ENCODE peak calls at places on chromosomes 11 and 22, in seven cellular contexts. V is AG09309, X is RWPE1, Z is NCI-H524 treated with DMSO at 0.1 percent for 48 hours, N is hypothalamus, S is endodermal cell, Y is NCI-H2081. W is an unnamed sample.
A peak's percentile ranks its signal among the peaks of the same experiment; 100 is the strongest.

GRCh38 chr22:48488149-48488551 is 1339.5 kb downstream of the BRD1 start:
- DNase-seq in V (no peak), X (no peak), Z (no peak), N (no peak), S (no peak), Y (no peak), W (no peak)

GRCh38 chr11:61688368-61689163 is 8.4 kb downstream of the DAGLA start:
- DNase-seq in V (peak; percentile 34), X (peak; percentile 34), Z (no peak), N (no peak), S (peak; percentile 48), Y (no peak), W (no peak)

GRCh38 chr11:31643831-31644230 is 134.3 kb downstream of the ELP4 start:
- DNase-seq in V (peak; percentile 21), X (peak; percentile 4), Z (peak; percentile 83), N (no peak), S (no peak), Y (peak; percentile 17), W (no peak)

GRCh38 chr11:2793781-2794418 is 91.7 kb downstream of the CDKN1C start:
- DNase-seq in V (no peak), X (no peak), Z (no peak), N (no peak), S (peak; percentile 27), Y (no peak), W (no peak)

GRCh38 chr22:30434775-30435315 is 9.3 kb downstream of the MTFP1 start:
- DNase-seq in V (no peak), X (no peak), Z (no peak), N (no peak), S (no peak), Y (no peak), W (no peak)

GRCh38 chr11:116171271-116172140 is 601.3 kb downstream of the BUD13 start:
- DNase-seq in V (no peak), X (no peak), Z (no peak), N (no peak), S (peak; percentile 43), Y (no peak), W (no peak)

GRCh38 chr11:34366522-34366921 is 8.7 kb upstream of the ABTB2 start:
- DNase-seq in V (no peak), X (no peak), Z (no peak), N (no peak), S (peak; percentile 51), Y (no peak), W (no peak)

GRCh38 chr11:66327171-66328035 is 8.8 kb downstream of the RIN1 start:
- DNase-seq in V (no peak), X (peak; percentile 54), Z (no peak), N (no peak), S (no peak), Y (no peak), W (no peak)

GRCh38 chr11:2837096-2837601 is 48.4 kb downstream of the CDKN1C start:
- DNase-seq in V (no peak), X (peak; percentile 12), Z (no peak), N (no peak), S (peak; percentile 85), Y (no peak), W (no peak)

GRCh38 chr11:3164540-3165151 is 464 bp downstream of the OSBPL5 start:
- DNase-seq in V (no peak), X (no peak), Z (no peak), N (no peak), S (peak; percentile 71), Y (no peak), W (no peak)

GRCh38 chr22:30947163-30947820 is 21.3 kb downstream of the MORC2 start:
- DNase-seq in V (no peak), X (peak; percentile 22), Z (no peak), N (peak; percentile 30), S (peak; percentile 76), Y (peak; percentile 67), W (no peak)

GRCh38 chr11:132300283-132300682 is 929.9 kb downstream of the NTM start:
- DNase-seq in V (no peak), X (no peak), Z (no peak), N (no peak), S (peak; percentile 64), Y (no peak), W (peak; percentile 25)

GRCh38 chr11:43852057-43852636 is 28.5 kb upstream of the ALKBH3 start:
- DNase-seq in V (peak; percentile 53), X (peak; percentile 62), Z (no peak), N (no peak), S (peak; percentile 90), Y (peak; percentile 66), W (peak; percentile 42)

GRCh38 chr11:34805937-34806336 is 110.2 kb downstream of the APIP start:
- DNase-seq in V (no peak), X (no peak), Z (no peak), N (no peak), S (no peak), Y (no peak), W (no peak)

GRCh38 chr11:6259638-6260019 is at the start of gene CCKBR:
- DNase-seq in V (no peak), X (no peak), Z (peak; percentile 6), N (no peak), S (peak; percentile 90), Y (peak; percentile 58), W (no peak)

GRCh38 chr11:9099617-9100016 is 8.2 kb upstream of the SCUBE2 start:
- DNase-seq in V (no peak), X (no peak), Z (no peak), N (no peak), S (no peak), Y (no peak), W (no peak)

GRCh38 chr11:72683782-72684200 is 9.6 kb upstream of the PDE2A start:
- DNase-seq in V (no peak), X (peak; percentile 72), Z (no peak), N (peak; percentile 11), S (peak; percentile 98), Y (peak; percentile 16), W (peak; percentile 57)

GRCh38 chr11:36509265-36509664 is 807 bp downstream of the TRAF6 start:
- DNase-seq in V (no peak), X (peak; percentile 7), Z (no peak), N (no peak), S (no peak), Y (no peak), W (peak; percentile 33)

GRCh38 chr11:57566035-57566504 is 1.4 kb downstream of the UBE2L6 start:
- DNase-seq in V (peak; percentile 25), X (peak; percentile 33), Z (no peak), N (no peak), S (no peak), Y (no peak), W (peak; percentile 73)

GRCh38 chr11:15819679-15820286 is 536.6 kb downstream of the SOX6 start:
- DNase-seq in V (no peak), X (peak; percentile 33), Z (no peak), N (peak; percentile 51), S (peak; percentile 90), Y (peak; percentile 45), W (peak; percentile 46)

GRCh38 chr11:88151866-88152265 is 23.4 kb downstream of the RAB38 start:
- DNase-seq in V (no peak), X (no peak), Z (no peak), N (no peak), S (no peak), Y (no peak), W (no peak)

GRCh38 chr11:93063101-93063500 is 93.7 kb downstream of the MTNR1B start:
- DNase-seq in V (no peak), X (no peak), Z (no peak), N (no peak), S (no peak), Y (no peak), W (no peak)

GRCh38 chr11:19951558-19952083 is 208.7 kb downstream of the DBX1 start:
- DNase-seq in V (no peak), X (peak; percentile 49), Z (no peak), N (no peak), S (no peak), Y (peak; percentile 74), W (peak; percentile 55)

GRCh38 chr11:4680341-4680740 is 17.3 kb downstream of the OR51E2 start:
- DNase-seq in V (no peak), X (no peak), Z (no peak), N (no peak), S (no peak), Y (peak; percentile 95), W (no peak)

GRCh38 chr11:65181569-65182257 is at the start of gene CAPN1:
- DNase-seq in V (peak; percentile 59), X (peak; percentile 94), Z (no peak), N (no peak), S (peak; percentile 92), Y (peak; percentile 74), W (peak; percentile 86)

GRCh38 chr22:37221424-37222336 is 9.4 kb upstream of the SSTR3 start:
- DNase-seq in V (no peak), X (no peak), Z (no peak), N (no peak), S (no peak), Y (no peak), W (no peak)

GRCh38 chr11:72127923-72128322 is 7.6 kb upstream of the FOLR3 start:
- DNase-seq in V (no peak), X (no peak), Z (no peak), N (no peak), S (no peak), Y (no peak), W (no peak)

GRCh38 chr22:45207981-45208664 is 32.6 kb downstream of the KIAA0930 start:
- DNase-seq in V (no peak), X (no peak), Z (no peak), N (no peak), S (no peak), Y (no peak), W (no peak)

GRCh38 chr11:1218256-1218787 is 4.5 kb upstream of the MUC5B start:
- DNase-seq in V (no peak), X (no peak), Z (no peak), N (no peak), S (peak; percentile 27), Y (no peak), W (no peak)

GRCh38 chr22:22882033-22882717 is 5.4 kb upstream of the IGLL5 start:
- DNase-seq in V (no peak), X (no peak), Z (no peak), N (no peak), S (peak; percentile 55), Y (no peak), W (no peak)

GRCh38 chr22:45867118-45867905 is 109.7 kb downstream of the WNT7B start:
- DNase-seq in V (no peak), X (no peak), Z (no peak), N (no peak), S (peak; percentile 83), Y (no peak), W (no peak)

GRCh38 chr11:78156081-78156844 is 16.8 kb upstream of the ALG8 start:
- DNase-seq in V (no peak), X (no peak), Z (no peak), N (no peak), S (no peak), Y (no peak), W (no peak)

GRCh38 chr22:26667140-26667539 is 9.8 kb downstream of the MIAT start:
- DNase-seq in V (no peak), X (no peak), Z (no peak), N (no peak), S (no peak), Y (no peak), W (no peak)

GRCh38 chr22:20013382-20013871 is 3.2 kb downstream of the ARVCF start:
- DNase-seq in V (no peak), X (no peak), Z (no peak), N (peak; percentile 22), S (peak; percentile 94), Y (no peak), W (no peak)

GRCh38 chr11:2445948-2446551 is 1.2 kb downstream of the KCNQ1 start:
- DNase-seq in V (no peak), X (no peak), Z (no peak), N (no peak), S (no peak), Y (no peak), W (no peak)

W was measured in RPMI8226.